ENCODE peak calls at places on chromosomes 5 and 9, in nine cellular contexts. V is activated CD4-positive, alpha-beta T cell treated with anti-CD3 and anti-CD28 coated beads, Interleukin-2, amount 10 ng/mL, durations not matched to agents 7 days and 5 days; W is fibroblast of the aortic adventitia; P is GM23338; D is activated naive CD4-positive, alpha-beta T cell; A is OCI-LY7; T is uterus; H is mesothelial cell of epicardium; J is T-helper 9 cell. K is an unnamed sample.

GRCh38 chr9:118533101-118533500 is 828.9 kb downstream of the TLR4 start:
- DNase-seq in V (no peak), W (peak), P (no peak), D (no peak), A (no peak), T (no peak), H (no peak), J (no peak), K (no peak)

GRCh38 chr5:176364765-176365662 is at the start of gene ARL10:
- DNase-seq in V (peak), W (peak), P (peak), D (peak), A (no peak), T (peak), H (peak), J (peak), K (no peak)

GRCh38 chr5:110431603-110432002 is 294.9 kb downstream of the TMEM232 start:
- DNase-seq in V (no peak), W (no peak), P (no peak), D (no peak), A (no peak), T (no peak), H (no peak), J (no peak), K (no peak)

GRCh38 chr5:71587709-71588532 is 781 bp downstream of the MCCC2 start:
- DNase-seq in V (peak), W (peak), P (peak), D (no peak), A (no peak), T (no peak), H (no peak), J (no peak), K (no peak)

GRCh38 chr9:21806644-21807043 is 4.2 kb downstream of the MTAP start:
- DNase-seq in V (no peak), W (no peak), P (no peak), D (no peak), A (no peak), T (no peak), H (no peak), J (no peak), K (no peak)

GRCh38 chr9:69542942-69543704 is 129.0 kb downstream of the APBA1 start:
- DNase-seq in V (no peak), W (peak), P (peak), D (no peak), A (no peak), T (no peak), H (no peak), J (no peak), K (no peak)

GRCh38 chr9:16985559-16986348 is 115.3 kb upstream of the BNC2 start:
- DNase-seq in V (no peak), W (peak), P (peak), D (no peak), A (no peak), T (peak), H (no peak), J (no peak), K (no peak)

GRCh38 chr5:53343187-53343586 is 137.2 kb upstream of the FST start:
- DNase-seq in V (no peak), W (peak), P (no peak), D (no peak), A (no peak), T (no peak), H (no peak), J (no peak), K (no peak)

GRCh38 chr5:31347558-31347905 is 154.0 kb downstream of the CDH6 start:
- DNase-seq in V (no peak), W (no peak), P (no peak), D (no peak), A (no peak), T (no peak), H (no peak), J (no peak), K (no peak)

GRCh38 chr9:26687421-26687820 is 205.2 kb downstream of the CAAP1 start:
- DNase-seq in V (no peak), W (no peak), P (no peak), D (no peak), A (no peak), T (no peak), H (no peak), J (no peak), K (no peak)

GRCh38 chr5:134555889-134556311 is 30.4 kb downstream of the JADE2 start:
- DNase-seq in V (peak), W (peak), P (peak), D (peak), A (peak), T (no peak), H (no peak), J (peak), K (no peak)

GRCh38 chr5:106894964-106895363 is 775.8 kb downstream of the EFNA5 start:
- DNase-seq in V (no peak), W (no peak), P (no peak), D (no peak), A (no peak), T (no peak), H (no peak), J (no peak), K (no peak)

GRCh38 chr5:129027260-129027659 is 62.0 kb downstream of the SLC27A6 start:
- DNase-seq in V (no peak), W (no peak), P (no peak), D (no peak), A (no peak), T (no peak), H (no peak), J (no peak), K (no peak)

GRCh38 chr9:86605303-86605702 is 251.1 kb upstream of the TUT7 start:
- DNase-seq in V (no peak), W (no peak), P (no peak), D (no peak), A (no peak), T (no peak), H (no peak), J (no peak), K (no peak)

K was measured in progenitor cell of endocrine pancreas.